ENCODE peak calls at places on chromosomes 3 and 15, in ten cellular contexts. Z, E, C, A, W, V, B, Q, H and O are unnamed samples.

GRCh38 chr3:54987719-54988118 is 59.9 kb upstream of the LRTM1 start:
- DNase-seq in H (no peak), W (no peak), A (no peak), V (no peak), E (no peak), Q (no peak), C (no peak), Z (no peak), B (no peak), O (no peak)

GRCh38 chr3:58521002-58521670 is 15.9 kb downstream of the ACOX2 start:
- DNase-seq in Q (peak), E (no peak), A (no peak), V (no peak), W (no peak), Z (no peak), C (no peak), B (no peak), H (no peak), O (no peak)

GRCh38 chr3:140848675-140849074 is 93.0 kb upstream of the SLC25A36 start:
- DNase-seq in A (no peak), B (no peak), Q (no peak), E (no peak), C (no peak), V (no peak), W (no peak), H (no peak), Z (no peak), O (no peak)

GRCh38 chr15:69149163-69149562 is 11.3 kb upstream of the GLCE start:
- DNase-seq in C (no peak), Q (no peak), E (no peak), W (no peak), A (no peak), V (no peak), Z (no peak), H (no peak), B (no peak), O (no peak)

GRCh38 chr3:51896607-51897305 is 6.4 kb downstream of the IQCF1 start:
- DNase-seq in B (no peak), Q (no peak), H (no peak), W (no peak), Z (no peak), C (no peak), A (no peak), V (no peak), E (no peak), O (no peak)

GRCh38 chr3:46162975-46163550 is 45.0 kb downstream of the CCR1 start:
- DNase-seq in H (no peak), B (no peak), Q (no peak), C (no peak), W (no peak), A (no peak), Z (no peak), V (no peak), E (no peak), O (peak)

GRCh38 chr15:90603893-90604292 is 74.2 kb downstream of the CRTC3 start:
- DNase-seq in V (no peak), B (peak), Q (peak), C (peak), Z (no peak), H (no peak), E (peak), A (peak), W (peak), O (no peak)

GRCh38 chr3:97950360-97950759 is 21.9 kb downstream of the RIOX2 start:
- DNase-seq in V (no peak), B (no peak), W (no peak), E (no peak), C (no peak), Z (no peak), A (no peak), Q (no peak), H (no peak), O (no peak)